ENCODE peak calls at places on chromosomes 2 and 18, in four cellular contexts. J is stomach, C is upper lobe of left lung, R is suprapubic skin. Y is an unnamed sample.

GRCh38 chr2:3127279-3127690 is 250.3 kb downstream of the EIPR1 start:
- DNase-seq in R (no peak), J (no peak), C (no peak), Y (no peak)

GRCh38 chr18:22172594-22173049 is 3.2 kb downstream of the GATA6 start:
- DNase-seq in J (no peak), R (no peak), C (no peak), Y (no peak)

GRCh38 chr2:164109006-164109405 is 373.2 kb upstream of the FIGN start:
- DNase-seq in C (peak), R (no peak), J (no peak), Y (no peak)

GRCh38 chr2:60553496-60553991 is at the start of gene BCL11A:
- DNase-seq in J (peak), C (no peak), R (no peak), Y (peak)

GRCh38 chr2:196252408-196253114 is 81.2 kb upstream of the STK17B start:
- DNase-seq in J (no peak), C (no peak), R (no peak), Y (no peak)

GRCh38 chr2:216066255-216066654 is 15.4 kb downstream of the PECR start:
- DNase-seq in J (no peak), C (no peak), R (no peak), Y (no peak)

GRCh38 chr2:108363048-108363899 is 14.5 kb upstream of the SULT1C4 start:
- DNase-seq in R (no peak), C (no peak), J (no peak), Y (no peak)

GRCh38 chr2:46989491-46990230 is 74.1 kb upstream of the MCFD2 start:
- DNase-seq in R (no peak), J (no peak), C (peak), Y (no peak)

GRCh38 chr2:219553463-219553862 is 9.6 kb downstream of the TMEM198 start:
- DNase-seq in R (no peak), J (no peak), C (no peak), Y (no peak)

GRCh38 chr2:144350151-144350802 is 169.6 kb downstream of the ZEB2 start:
- DNase-seq in C (no peak), J (no peak), R (no peak), Y (no peak)

GRCh38 chr2:135227386-135227785 is 175.3 kb downstream of the RAB3GAP1 start:
- DNase-seq in J (no peak), R (no peak), C (no peak), Y (no peak)

GRCh38 chr2:181989099-181989498 is 3.4 kb downstream of the PPP1R1C start:
- DNase-seq in J (no peak), C (no peak), R (no peak), Y (no peak)

GRCh38 chr18:48815182-48815520 is 135.6 kb downstream of the SMAD7 start:
- DNase-seq in J (no peak), R (peak), C (no peak), Y (no peak)

GRCh38 chr2:44246840-44247369 is 28.4 kb upstream of the SLC3A1 start:
- DNase-seq in R (no peak), J (no peak), C (no peak), Y (no peak)
- TF ChIP-seq POLR2A in R (no peak), J (no peak), C (no peak), Y (no peak)

GRCh38 chr2:36756438-36756837 is 59.9 kb downstream of the VIT start:
- DNase-seq in C (no peak), J (no peak), R (no peak), Y (no peak)
- TF ChIP-seq POLR2AphosphoS5 in C (no peak), J (no peak), R (no peak), Y (no peak)

GRCh38 chr2:202870431-202871160 is 970 bp downstream of the ICA1L start:
- DNase-seq in C (peak), J (peak), R (peak), Y (peak)
- H3K27ac ChIP-seq in C (peak), J (peak), R (peak), Y (peak)

GRCh38 chr2:17538844-17539554 is 1.5 kb upstream of the VSNL1 start:
- DNase-seq in C (peak), J (peak), R (peak), Y (no peak)
- TF ChIP-seq POLR2A in C (no peak), J (no peak), R (no peak), Y (no peak)